ENCODE peak calls at places on chromosomes 5 and 9, in seven cellular contexts. S is lower leg skin, W is HL-60, G is heart right ventricle, J is AG04450, P is fibroblast of lung, V is K562. F is an unnamed sample.

GRCh38 chr9:26471271-26471670 is 421.3 kb downstream of the CAAP1 start:
- DNase-seq in S (no peak), W (no peak), G (no peak), J (no peak), P (no peak), V (no peak), F (no peak)

GRCh38 chr9:25678846-25679360 is 659 bp upstream of the TUSC1 start:
- DNase-seq in S (no peak), W (no peak), G (no peak), J (no peak), P (no peak), V (no peak), F (no peak)

GRCh38 chr9:81717061-81717746 is 27.9 kb upstream of the TLE1 start:
- DNase-seq in S (no peak), W (no peak), G (no peak), J (no peak), P (no peak), V (no peak), F (no peak)

GRCh38 chr5:72036951-72037350 is 70.3 kb upstream of the MAP1B start:
- DNase-seq in S (no peak), W (no peak), G (no peak), J (no peak), P (no peak), V (no peak), F (peak; percentile 44)

GRCh38 chr5:112794410-112794809 is 56.7 kb downstream of the APC start:
- DNase-seq in S (no peak), W (no peak), G (peak; percentile 41), J (no peak), P (no peak), V (no peak), F (no peak)

GRCh38 chr9:113536483-113537226 is 73.1 kb downstream of the RGS3 start:
- DNase-seq in S (no peak), W (no peak), G (peak; percentile 89), J (no peak), P (peak; percentile 41), V (peak; percentile 26), F (no peak)

GRCh38 chr5:140246378-140247122 is 56.4 kb downstream of the PFDN1 start:
- DNase-seq in S (no peak), W (no peak), G (peak; percentile 59), J (no peak), P (peak; percentile 57), V (no peak), F (peak; percentile 77)

GRCh38 chr5:156327306-156327705 is 342 bp downstream of the SGCD start:
- DNase-seq in S (no peak), W (no peak), G (no peak), J (no peak), P (no peak), V (no peak), F (peak; percentile 35)

GRCh38 chr9:99177576-99178365 is 44.0 kb downstream of the ALG2 start:
- DNase-seq in S (peak; percentile 58), W (no peak), G (no peak), J (no peak), P (no peak), V (no peak), F (no peak)

GRCh38 chr5:53425598-53426516 is 54.6 kb upstream of the FST start:
- DNase-seq in S (no peak), W (no peak), G (no peak), J (no peak), P (no peak), V (peak; percentile 79), F (peak; percentile 31)

GRCh38 chr9:70746760-70747159 is 332.3 kb upstream of the KLF9 start:
- DNase-seq in S (no peak), W (no peak), G (no peak), J (no peak), P (no peak), V (no peak), F (peak; percentile 16)

DNA sequence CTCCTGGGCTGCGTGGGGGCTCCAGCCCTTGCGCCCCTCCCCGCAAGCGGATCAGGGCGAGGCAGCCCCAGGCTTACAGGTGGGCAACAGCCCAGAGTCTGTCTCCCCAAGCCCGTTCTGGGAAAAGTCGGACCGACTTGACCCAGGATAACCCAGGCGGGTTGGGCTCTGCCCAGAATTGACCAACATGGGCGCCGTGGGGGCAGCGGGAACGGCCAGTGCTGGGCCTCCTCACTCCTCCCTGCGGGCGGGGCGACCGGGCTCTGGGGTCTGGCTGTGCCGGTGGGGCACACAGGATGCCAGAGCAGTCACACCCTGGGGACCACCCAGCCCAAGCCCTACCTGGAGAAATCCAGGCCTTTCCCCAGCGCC is 15.3 kb upstream of the SYNPO start:
- DNase-seq in S (no peak), W (no peak), G (peak; percentile 56), J (no peak), P (no peak), V (no peak), F (no peak)
- H3K4me3 ChIP-seq in S (peak overlapping the region; percentile 59), W (peak overlapping the region; percentile 32), G (peak overlapping the region; percentile 76), J (peak overlapping the region; percentile 74), P (peak overlapping the region; percentile 63), V (no peak overlapping the region), F (peak overlapping the region; percentile 85)

GRCh38 chr5:127014573-127014972 is 15.8 kb downstream of the MARCHF3 start:
- DNase-seq in S (no peak), W (no peak), G (no peak), J (no peak), P (no peak), V (no peak), F (no peak)
- TF ChIP-seq CTCF in S (no peak), W (no peak), G (no peak), J (no peak), P (no peak), V (no peak), F (no peak)

GRCh38 chr5:80963521-80963895 is 3.3 kb downstream of the RASGRF2 start:
- DNase-seq in S (no peak), W (no peak), G (no peak), J (no peak), P (no peak), V (no peak), F (no peak)

GRCh38 chr5:80962630-80963520 is 2.7 kb downstream of the RASGRF2 start:
- DNase-seq in S (no peak), W (no peak), G (no peak), J (no peak), P (peak; percentile 19), V (no peak), F (no peak)

GRCh38 chr5:80964491-80964890 is 4.3 kb downstream of the RASGRF2 start:
- DNase-seq in S (no peak), W (no peak), G (no peak), J (no peak), P (peak; percentile 67), V (no peak), F (no peak)

GRCh38 chr5:80964919-80965318 is 4.8 kb downstream of the RASGRF2 start:
- DNase-seq in S (no peak), W (no peak), G (no peak), J (no peak), P (no peak), V (no peak), F (no peak)

DNA sequence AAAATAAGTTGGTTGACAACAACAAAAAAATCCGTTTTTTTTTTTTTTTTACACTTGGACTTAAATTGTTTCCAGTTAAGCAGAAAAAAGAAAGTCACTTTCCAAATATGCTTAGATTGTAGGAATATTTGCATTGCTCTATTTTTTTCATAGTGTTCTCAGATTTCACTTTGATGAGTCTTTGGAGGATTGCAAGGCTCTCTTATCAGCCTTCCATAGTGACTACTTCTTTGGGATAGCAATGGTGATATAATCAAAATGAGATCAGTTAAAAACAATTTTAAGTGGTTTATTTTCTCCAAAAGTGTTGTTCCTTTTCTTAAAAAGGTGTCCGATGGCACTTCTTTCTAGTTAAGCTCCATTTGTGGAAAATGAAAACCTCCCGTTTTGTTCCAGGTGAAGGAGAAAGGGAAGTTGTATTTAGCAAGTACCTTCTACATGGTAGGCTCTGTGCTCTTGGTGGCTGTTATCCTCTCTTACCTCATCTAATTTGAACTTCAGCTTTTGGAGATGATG is 3.9 kb downstream of the RASGRF2 start:
- DNase-seq in S (no peak), W (no peak), G (no peak), J (no peak), P (peak; percentile 69), V (no peak), F (peak; percentile 21)
- H3K4me3 ChIP-seq in S (no peak overlapping the region), W (no peak overlapping the region), G (peak overlapping the region; percentile 65), J (peak overlapping the region; percentile 21), P (peak overlapping the region; percentile 11), V (no peak overlapping the region), F (no peak overlapping the region)

GRCh38 chr5:144390133-144390532 is 219.5 kb downstream of the KCTD16 start:
- DNase-seq in S (no peak), W (no peak), G (no peak), J (no peak), P (peak; percentile 3), V (no peak), F (peak; percentile 15)
- TF ChIP-seq CTCF in S (no peak), W (no peak), G (no peak), J (peak; percentile 44), P (peak; percentile 46), V (no peak), F (peak; percentile 38)

DNA sequence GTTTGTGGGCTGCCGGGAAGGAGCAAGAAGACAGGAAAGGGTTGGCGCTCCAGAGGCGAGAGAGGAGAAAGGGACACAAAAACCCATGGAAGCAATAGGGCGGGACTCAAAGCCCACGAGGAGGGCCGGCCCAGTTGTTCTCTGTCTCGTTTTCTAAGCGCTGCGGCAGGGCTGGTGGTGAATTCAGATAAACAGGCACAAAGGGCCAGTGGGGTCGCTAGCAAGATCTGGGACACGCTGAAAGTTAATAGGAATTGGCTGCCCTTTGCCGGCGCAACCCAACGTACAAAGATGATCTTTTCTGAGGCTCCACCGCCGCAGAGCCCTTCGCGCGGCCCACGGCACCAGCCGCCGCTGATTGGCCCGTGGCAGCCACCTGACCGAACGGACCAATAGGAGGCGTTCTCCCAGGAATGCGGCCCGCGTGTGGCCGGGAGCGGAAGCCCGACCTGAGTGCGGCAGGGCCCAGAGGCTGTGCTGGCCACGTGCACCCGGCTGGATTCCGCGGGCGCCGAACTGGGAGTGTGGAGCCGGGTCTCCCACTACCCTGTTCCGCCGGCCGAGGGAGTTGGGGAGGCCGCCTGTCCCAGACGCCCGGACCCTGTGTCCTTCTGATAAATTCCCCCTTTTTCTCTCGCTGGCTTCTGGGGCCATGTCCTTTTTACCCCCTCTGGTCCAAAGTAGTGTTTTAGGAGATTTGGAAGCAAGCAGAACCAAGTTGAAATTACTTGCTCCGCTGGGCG is 16.8 kb upstream of the NSD1 start:
- DNase-seq in S (peak; percentile 97), W (no peak), G (peak; percentile 91), J (no peak), P (peak; percentile 81), V (peak; percentile 98), F (peak; percentile 85)
- H3K4me3 ChIP-seq in S (no peak overlapping the region), W (no peak overlapping the region), G (peak overlapping the region; percentile 44), J (no peak overlapping the region), P (no peak overlapping the region), V (no peak overlapping the region), F (no peak overlapping the region)